ENCODE peak calls at places on chromosomes 11 and 22, in four cellular contexts. One of them, this sample, is unnamed.

GRCh38 chr22:30048711-30049110 is 31.6 kb upstream of the HORMAD2 start:
- DNase-seq in IMR-90: peak; percentile 44
- DNase-seq in K562: no peak
- DNase-seq in GM12878: no peak
- DNase-seq in this sample: peak; percentile 13

GRCh38 chr11:70779433-70780245 is 381.3 kb downstream of the CTTN start:
- DNase-seq in IMR-90: no peak
- DNase-seq in K562: no peak
- DNase-seq in GM12878: no peak
- DNase-seq in this sample: no peak

GRCh38 chr11:73521621-73522020 is 76.3 kb downstream of the FAM168A start:
- DNase-seq in IMR-90: peak; percentile 54
- DNase-seq in K562: no peak
- DNase-seq in GM12878: peak; percentile 53
- DNase-seq in this sample: peak; percentile 51

GRCh38 chr11:115396533-115396932 is 107.7 kb downstream of the CADM1 start:
- DNase-seq in IMR-90: no peak
- DNase-seq in K562: no peak
- DNase-seq in GM12878: no peak
- DNase-seq in this sample: no peak

GRCh38 chr22:36971305-36971704 is 47.9 kb downstream of the TST start:
- DNase-seq in IMR-90: no peak
- DNase-seq in K562: no peak
- DNase-seq in GM12878: no peak
- DNase-seq in this sample: no peak

GRCh38 chr22:29004647-29005371 is 56.8 kb downstream of the C22orf31 start:
- DNase-seq in IMR-90: peak; percentile 15
- DNase-seq in K562: no peak
- DNase-seq in GM12878: no peak
- DNase-seq in this sample: peak; percentile 29

GRCh38 chr11:8372641-8373381 is 109.1 kb upstream of the LMO1 start:
- DNase-seq in IMR-90: no peak
- DNase-seq in K562: no peak
- DNase-seq in GM12878: no peak
- DNase-seq in this sample: no peak

GRCh38 chr11:64743591-64744543 is at the start of gene RASGRP2:
- DNase-seq in IMR-90: no peak
- DNase-seq in K562: peak; percentile 87
- DNase-seq in GM12878: no peak
- DNase-seq in this sample: peak; percentile 30

GRCh38 chr22:27380826-27381225 is 420.7 kb downstream of the MN1 start:
- DNase-seq in IMR-90: no peak
- DNase-seq in K562: no peak
- DNase-seq in GM12878: no peak
- DNase-seq in this sample: no peak

GRCh38 chr11:45180888-45181594 is 34.6 kb downstream of the PRDM11 start:
- DNase-seq in IMR-90: peak; percentile 41
- DNase-seq in K562: peak; percentile 75
- DNase-seq in GM12878: no peak
- DNase-seq in this sample: peak; percentile 59

GRCh38 chr22:39990688-39991087 is 4.1 kb upstream of the FAM83F start:
- DNase-seq in IMR-90: no peak
- DNase-seq in K562: no peak
- DNase-seq in GM12878: no peak
- DNase-seq in this sample: no peak

GRCh38 chr22:26800858-26801257 is 143.5 kb downstream of the MIAT start:
- DNase-seq in IMR-90: peak; percentile 76
- DNase-seq in K562: peak; percentile 22
- DNase-seq in GM12878: no peak
- DNase-seq in this sample: no peak

GRCh38 chr11:23123766-23124165 is 263.5 kb upstream of the CCDC179 start:
- DNase-seq in IMR-90: peak; percentile 51
- DNase-seq in K562: no peak
- DNase-seq in GM12878: no peak
- DNase-seq in this sample: peak; percentile 69

GRCh38 chr11:60367009-60367408 is 11.3 kb upstream of the MS4A7 start:
- DNase-seq in IMR-90: no peak
- DNase-seq in K562: no peak
- DNase-seq in GM12878: peak; percentile 81
- DNase-seq in this sample: no peak

GRCh38 chr22:32644252-32645100 is 157.0 kb upstream of the TIMP3 start:
- DNase-seq in IMR-90: peak; percentile 59
- DNase-seq in K562: no peak
- DNase-seq in GM12878: no peak
- DNase-seq in this sample: no peak

GRCh38 chr22:29480512-29481264 is 670 bp downstream of the NEFH start:
- DNase-seq in IMR-90: peak; percentile 56
- DNase-seq in K562: peak; percentile 85
- DNase-seq in GM12878: peak; percentile 11
- DNase-seq in this sample: peak; percentile 41

GRCh38 chr11:8867035-8867434 is 44.0 kb upstream of the AKIP1 start:
- DNase-seq in IMR-90: peak; percentile 16
- DNase-seq in K562: no peak
- DNase-seq in GM12878: no peak
- DNase-seq in this sample: no peak

GRCh38 chr22:20463324-20464095 is 25.9 kb upstream of the SCARF2 start:
- DNase-seq in IMR-90: no peak
- DNase-seq in K562: no peak
- DNase-seq in GM12878: no peak
- DNase-seq in this sample: no peak

GRCh38 chr11:46281374-46281831 is 3.9 kb downstream of the CREB3L1 start:
- DNase-seq in IMR-90: peak; percentile 44
- DNase-seq in K562: peak; percentile 61
- DNase-seq in GM12878: no peak
- DNase-seq in this sample: no peak

GRCh38 chr11:64341851-64342791 is 2.1 kb downstream of the CCDC88B start:
- DNase-seq in IMR-90: peak; percentile 81
- DNase-seq in K562: peak; percentile 97
- DNase-seq in GM12878: no peak
- DNase-seq in this sample: peak; percentile 87

GRCh38 chr11:83680351-83680750 is 394.2 kb upstream of the CCDC90B start:
- DNase-seq in IMR-90: no peak
- DNase-seq in K562: no peak
- DNase-seq in GM12878: no peak
- DNase-seq in this sample: no peak

GRCh38 chr11:65623177-65623576 is 7.6 kb downstream of the PCNX3 start:
- DNase-seq in IMR-90: no peak
- DNase-seq in K562: no peak
- DNase-seq in GM12878: no peak
- DNase-seq in this sample: no peak

GRCh38 chr11:127493330-127493729 is 492.8 kb upstream of the KIRREL3 start:
- DNase-seq in IMR-90: peak; percentile 19
- DNase-seq in K562: no peak
- DNase-seq in GM12878: no peak
- DNase-seq in this sample: no peak

GRCh38 chr11:108775324-108775723 is 110.5 kb downstream of the DDX10 start:
- DNase-seq in IMR-90: no peak
- DNase-seq in K562: no peak
- DNase-seq in GM12878: no peak
- DNase-seq in this sample: no peak

GRCh38 chr11:35116245-35116644 is 22.7 kb upstream of the CD44 start:
- DNase-seq in IMR-90: no peak
- DNase-seq in K562: no peak
- DNase-seq in GM12878: no peak
- DNase-seq in this sample: no peak

GRCh38 chr11:12126352-12127019 is 16.1 kb downstream of the MICAL2 start:
- DNase-seq in IMR-90: peak; percentile 93
- DNase-seq in K562: no peak
- DNase-seq in GM12878: no peak
- DNase-seq in this sample: no peak

GRCh38 chr11:118742304-118742703 is 48.7 kb downstream of the DDX6 start:
- DNase-seq in IMR-90: no peak
- DNase-seq in K562: peak; percentile 25
- DNase-seq in GM12878: no peak
- DNase-seq in this sample: no peak

GRCh38 chr11:61357894-61358239 is 3.8 kb downstream of the CYB561A3 start:
- DNase-seq in IMR-90: no peak
- DNase-seq in K562: no peak
- DNase-seq in GM12878: no peak
- DNase-seq in this sample: no peak

GRCh38 chr11:64660205-64660604 is 62.8 kb downstream of the NRXN2 start:
- DNase-seq in IMR-90: no peak
- DNase-seq in K562: no peak
- DNase-seq in GM12878: no peak
- DNase-seq in this sample: no peak

GRCh38 chr22:20567993-20568417 is 60.6 kb downstream of the MED15 start:
- DNase-seq in IMR-90: peak; percentile 59
- DNase-seq in K562: no peak
- DNase-seq in GM12878: no peak
- DNase-seq in this sample: no peak

GRCh38 chr11:10017050-10017449 is 277.0 kb downstream of the SBF2 start:
- DNase-seq in IMR-90: peak; percentile 24
- DNase-seq in K562: no peak
- DNase-seq in GM12878: no peak
- DNase-seq in this sample: no peak

GRCh38 chr11:123300874-123301695 is 106.0 kb upstream of the CLMP start:
- DNase-seq in IMR-90: peak; percentile 68
- DNase-seq in K562: no peak
- DNase-seq in GM12878: peak; percentile 47
- DNase-seq in this sample: peak; percentile 63

GRCh38 chr11:3920148-3920852 is 64.8 kb downstream of the STIM1 start:
- DNase-seq in IMR-90: peak; percentile 67
- DNase-seq in K562: peak; percentile 27
- DNase-seq in GM12878: peak; percentile 57
- DNase-seq in this sample: no peak

GRCh38 chr22:37843746-37844089 is 416 bp downstream of the ANKRD54 start:
- DNase-seq in IMR-90: peak; percentile 32
- DNase-seq in K562: peak; percentile 54
- DNase-seq in GM12878: no peak
- DNase-seq in this sample: no peak

GRCh38 chr11:5369793-5370192 is 13.8 kb upstream of the OR51M1 start:
- DNase-seq in IMR-90: peak; percentile 90
- DNase-seq in K562: peak; percentile 42
- DNase-seq in GM12878: no peak
- DNase-seq in this sample: peak; percentile 66

GRCh38 chr11:69931994-69932910 is 113.0 kb upstream of the FGF3 start:
- DNase-seq in IMR-90: no peak
- DNase-seq in K562: no peak
- DNase-seq in GM12878: no peak
- DNase-seq in this sample: no peak

GRCh38 chr22:48805516-48805915 is 1022.2 kb downstream of the BRD1 start:
- DNase-seq in IMR-90: no peak
- DNase-seq in K562: no peak
- DNase-seq in GM12878: no peak
- DNase-seq in this sample: no peak

GRCh38 chr11:128803440-128803839 is 63.7 kb downstream of the KCNJ1 start:
- DNase-seq in IMR-90: no peak
- DNase-seq in K562: no peak
- DNase-seq in GM12878: no peak
- DNase-seq in this sample: no peak
- TF ChIP-seq FOS in IMR-90: no peak
- TF ChIP-seq FOS in K562: no peak
- TF ChIP-seq FOS in GM12878: no peak
- TF ChIP-seq FOS in this sample: no peak

GRCh38 chr11:13288375-13289029 is 10.9 kb downstream of the BMAL1 start:
- DNase-seq in IMR-90: peak; percentile 72
- DNase-seq in K562: no peak
- DNase-seq in GM12878: no peak
- DNase-seq in this sample: no peak

GRCh38 chr11:13287026-13287425 is 9.4 kb downstream of the BMAL1 start:
- DNase-seq in IMR-90: no peak
- DNase-seq in K562: no peak
- DNase-seq in GM12878: no peak
- DNase-seq in this sample: no peak

GRCh38 chr11:13287681-13288080 is 10.1 kb downstream of the BMAL1 start:
- DNase-seq in IMR-90: no peak
- DNase-seq in K562: no peak
- DNase-seq in GM12878: no peak
- DNase-seq in this sample: no peak

GRCh38 chr11:13290221-13290980 is 12.8 kb downstream of the BMAL1 start:
- DNase-seq in IMR-90: no peak
- DNase-seq in K562: no peak
- DNase-seq in GM12878: no peak
- DNase-seq in this sample: no peak

DNA sequence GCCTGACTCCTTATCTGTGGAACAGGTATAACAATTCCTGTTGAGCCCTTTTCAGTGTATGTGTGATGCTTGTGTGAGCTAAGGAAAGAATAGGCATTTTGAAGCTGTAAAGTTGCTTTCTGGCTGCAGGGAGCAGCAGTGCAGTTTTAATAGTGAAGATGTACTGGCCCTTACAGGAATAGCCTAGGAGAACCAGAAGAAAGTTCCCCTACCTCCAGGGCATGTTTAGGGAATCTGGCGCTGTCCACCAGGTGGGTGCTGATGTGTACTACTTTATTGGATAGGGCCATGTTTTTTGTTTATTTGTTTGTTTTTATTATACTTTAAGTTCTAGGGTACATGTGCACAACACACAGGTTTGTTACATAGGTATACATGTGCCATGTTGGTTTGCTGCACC is 11.5 kb downstream of the BMAL1 start:
- DNase-seq in IMR-90: peak; percentile 43
- DNase-seq in K562: no peak
- DNase-seq in GM12878: no peak
- DNase-seq in this sample: no peak
- H3K4me2 ChIP-seq in IMR-90: no peak overlapping the region
- H3K4me2 ChIP-seq in K562: no peak overlapping the region
- H3K4me2 ChIP-seq in GM12878: no peak overlapping the region
- H3K4me2 ChIP-seq in this sample: no peak overlapping the region

GRCh38 chr11:2580061-2580421 is 119.8 kb downstream of the KCNQ1OT1 start:
- DNase-seq in IMR-90: no peak
- DNase-seq in K562: no peak
- DNase-seq in GM12878: no peak
- DNase-seq in this sample: no peak

GRCh38 chr11:2580444-2581050 is 119.2 kb downstream of the KCNQ1OT1 start:
- DNase-seq in IMR-90: no peak
- DNase-seq in K562: no peak
- DNase-seq in GM12878: no peak
- DNase-seq in this sample: no peak

GRCh38 chr11:2581931-2582435 is 117.8 kb downstream of the KCNQ1OT1 start:
- DNase-seq in IMR-90: no peak
- DNase-seq in K562: no peak
- DNase-seq in GM12878: no peak
- DNase-seq in this sample: no peak

GRCh38 chr11:2582436-2582931 is 117.3 kb downstream of the KCNQ1OT1 start:
- DNase-seq in IMR-90: no peak
- DNase-seq in K562: no peak
- DNase-seq in GM12878: no peak
- DNase-seq in this sample: no peak

GRCh38 chr11:2581151-2581930 is 118.5 kb downstream of the KCNQ1OT1 start:
- DNase-seq in IMR-90: no peak
- DNase-seq in K562: no peak
- DNase-seq in GM12878: no peak
- DNase-seq in this sample: no peak
- TF ChIP-seq FOS in IMR-90: no peak
- TF ChIP-seq FOS in K562: no peak
- TF ChIP-seq FOS in GM12878: no peak
- TF ChIP-seq FOS in this sample: no peak

DNA sequence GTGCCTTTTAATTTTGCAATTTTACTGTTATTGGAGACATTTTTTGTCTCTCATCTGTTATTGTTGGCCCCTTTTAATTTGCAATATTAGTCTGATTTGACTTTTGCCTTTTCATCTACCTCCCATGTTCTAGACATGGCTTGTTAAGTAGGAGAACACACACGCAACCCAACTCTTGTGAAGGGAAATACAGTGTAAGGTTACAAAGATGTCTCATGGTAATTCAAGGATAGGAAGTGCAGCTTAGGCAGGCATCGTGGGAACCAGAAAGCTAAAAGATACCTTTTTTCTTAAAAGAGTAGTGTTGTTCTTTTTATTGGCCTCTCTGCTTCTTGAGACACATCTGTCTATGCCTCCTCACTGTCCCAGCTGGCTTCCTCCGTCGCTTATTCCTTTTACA is 57.0 kb downstream of the SIK2 start:
- DNase-seq in IMR-90: no peak
- DNase-seq in K562: no peak
- DNase-seq in GM12878: no peak
- DNase-seq in this sample: no peak
- H3K4me2 ChIP-seq in IMR-90: no peak overlapping the region
- H3K4me2 ChIP-seq in K562: no peak overlapping the region
- H3K4me2 ChIP-seq in GM12878: no peak overlapping the region
- H3K4me2 ChIP-seq in this sample: no peak overlapping the region